ENCODE peak calls at places on chromosomes 1 and 21, in six cellular contexts. F, R, L, S, Y and E are unnamed samples.

GRCh38 chr1:65267291-65268087 is 41.9 kb upstream of the DNAJC6 start:
- DNase-seq in F (no peak), R (no peak), L (no peak), S (no peak), Y (no peak), E (no peak)

GRCh38 chr1:67175713-67176112 is 9.5 kb downstream of the IL23R start:
- DNase-seq in F (no peak), R (no peak), L (no peak), S (no peak), Y (no peak), E (no peak)

GRCh38 chr1:110048923-110049601 is 14.6 kb downstream of the STRIP1 start:
- DNase-seq in F (peak; percentile 44), R (no peak), L (no peak), S (no peak), Y (no peak), E (peak; percentile 80)

GRCh38 chr1:94709891-94710581 is 110.1 kb upstream of the SLC44A3 start:
- DNase-seq in F (no peak), R (no peak), L (no peak), S (no peak), Y (no peak), E (no peak)

GRCh38 chr1:165364432-165365133 is 8.1 kb upstream of the LMX1A start:
- DNase-seq in F (no peak), R (no peak), L (no peak), S (no peak), Y (peak; percentile 39), E (no peak)

GRCh38 chr1:212488436-212489283 is 55.9 kb downstream of the NENF start:
- DNase-seq in F (peak; percentile 62), R (no peak), L (peak; percentile 78), S (no peak), Y (no peak), E (no peak)

GRCh38 chr1:21801100-21801499 is 11.0 kb upstream of the LDLRAD2 start:
- DNase-seq in F (no peak), R (no peak), L (no peak), S (no peak), Y (no peak), E (no peak)

GRCh38 chr1:220887868-220888664 is 8.8 kb downstream of the HLX start:
- DNase-seq in F (no peak), R (no peak), L (no peak), S (no peak), Y (no peak), E (no peak)

GRCh38 chr1:247228133-247228532 is 27.7 kb upstream of the VN1R5 start:
- DNase-seq in F (no peak), R (no peak), L (no peak), S (no peak), Y (no peak), E (no peak)

GRCh38 chr1:13651279-13651678 is 48.7 kb upstream of the PRDM2 start:
- DNase-seq in F (no peak), R (no peak), L (no peak), S (no peak), Y (no peak), E (no peak)

GRCh38 chr1:110057963-110058518 is 12.4 kb downstream of the ALX3 start:
- DNase-seq in F (no peak), R (no peak), L (no peak), S (no peak), Y (no peak), E (no peak)

GRCh38 chr21:23478381-23478780 is 2128.9 kb downstream of the MRPL39 start:
- DNase-seq in F (no peak), R (no peak), L (no peak), S (no peak), Y (no peak), E (no peak)

GRCh38 chr1:210736681-210737080 is 397.3 kb downstream of the KCNH1 start:
- DNase-seq in F (no peak), R (no peak), L (no peak), S (no peak), Y (no peak), E (no peak)

GRCh38 chr21:40120944-40121575 is 253.8 kb downstream of the PCP4 start:
- DNase-seq in F (no peak), R (peak; percentile 9), L (no peak), S (no peak), Y (no peak), E (no peak)

GRCh38 chr1:60984066-60984799 is 98.1 kb upstream of the NFIA start:
- DNase-seq in F (peak; percentile 3), R (no peak), L (no peak), S (no peak), Y (peak; percentile 57), E (no peak)

GRCh38 chr1:160151303-160151702 is at the start of gene ATP1A4:
- DNase-seq in F (no peak), R (no peak), L (no peak), S (no peak), Y (no peak), E (no peak)

GRCh38 chr1:54559771-54560231 is 11.8 kb downstream of the ACOT11 start:
- DNase-seq in F (no peak), R (no peak), L (no peak), S (no peak), Y (peak; percentile 80), E (no peak)

GRCh38 chr1:180382326-180383115 is 119.9 kb downstream of the ACBD6 start:
- DNase-seq in F (no peak), R (no peak), L (no peak), S (no peak), Y (no peak), E (no peak)

GRCh38 chr1:59366352-59366751 is 69.5 kb downstream of the FGGY start:
- DNase-seq in F (no peak), R (no peak), L (no peak), S (no peak), Y (no peak), E (no peak)

GRCh38 chr1:237013608-237014007 is 9.4 kb upstream of the MT1HL1 start:
- DNase-seq in F (no peak), R (no peak), L (no peak), S (no peak), Y (no peak), E (no peak)

DNA sequence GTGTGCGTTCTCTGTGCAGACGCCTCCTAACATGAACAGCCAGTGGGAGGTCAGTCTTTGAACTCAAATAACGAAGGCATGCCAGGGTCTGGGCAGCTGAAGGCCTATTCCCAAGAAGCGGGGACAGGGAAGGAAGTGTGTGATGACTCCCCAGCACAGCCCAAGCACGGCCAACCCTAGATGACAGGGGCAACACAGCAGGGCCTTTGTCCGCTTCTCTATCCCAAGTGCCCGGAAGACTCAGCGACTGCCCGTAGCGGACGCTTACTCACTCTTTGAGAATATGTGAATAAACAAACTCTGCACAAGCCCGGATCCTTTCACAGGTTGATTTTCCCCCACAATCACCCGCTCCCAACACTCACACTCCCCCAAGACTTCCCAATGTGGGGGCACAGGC is 11.2 kb downstream of the C1orf198 start:
- DNase-seq in F (no peak), R (no peak), L (no peak), S (no peak), Y (no peak), E (no peak)
- H3K4me1 ChIP-seq in F (no peaks in the 10 kb centered on the region), R (peaks cover 36% of the 10 kb centered on the region), L (peaks cover 11% of the 10 kb centered on the region), S (no peaks in the 10 kb centered on the region), Y (peaks cover 90% of the 10 kb centered on the region), E (no peaks in the 10 kb centered on the region)

DNA sequence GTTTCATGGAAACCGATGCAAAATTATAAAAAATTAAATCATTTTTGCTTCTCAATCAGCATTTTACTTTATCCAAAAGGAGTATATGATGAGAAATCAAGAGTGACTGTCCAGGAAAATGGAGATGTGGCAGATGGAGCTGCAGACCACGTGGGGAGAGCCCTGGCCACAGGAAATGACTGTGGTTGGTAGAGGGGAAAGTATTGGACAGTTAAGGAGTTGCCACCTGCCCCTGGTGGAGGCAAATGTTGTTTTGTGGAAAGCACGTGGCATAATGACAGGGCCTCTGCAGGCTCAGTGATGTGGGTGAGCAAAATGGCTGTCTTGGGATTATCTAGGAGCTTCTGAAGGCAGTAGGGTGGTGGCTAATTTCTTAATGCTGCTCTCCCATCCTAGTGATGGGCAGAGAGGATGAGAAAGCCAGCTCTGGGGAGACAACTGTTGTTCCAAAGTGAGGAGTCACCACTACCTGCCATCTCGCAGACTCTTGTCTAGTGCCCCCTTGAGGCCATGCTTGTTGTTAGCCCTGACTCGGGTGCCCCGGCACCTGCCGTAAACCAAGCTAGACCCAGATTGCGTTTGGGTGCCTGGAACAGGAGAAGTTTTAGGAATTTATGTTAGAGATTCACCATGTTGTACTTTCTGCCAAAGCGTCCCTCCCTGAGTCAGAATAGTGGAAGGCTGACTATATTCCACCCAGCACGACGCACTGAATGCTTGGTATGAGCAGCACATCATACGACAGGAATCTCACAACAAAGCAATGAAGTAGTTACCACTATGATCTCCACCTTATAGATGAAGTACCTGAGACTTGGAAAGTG is 144.0 kb downstream of the ROR1 start:
- DNase-seq in F (no peak), R (no peak), L (no peak), S (no peak), Y (no peak), E (no peak)
- H3K4me1 ChIP-seq in F (peaks cover 21% of the 10 kb centered on the region), R (peaks cover 6% of the 10 kb centered on the region), L (peaks cover 12% of the 10 kb centered on the region), S (no peaks in the 10 kb centered on the region), Y (peaks cover 65% of the 10 kb centered on the region), E (no peaks in the 10 kb centered on the region)

DNA sequence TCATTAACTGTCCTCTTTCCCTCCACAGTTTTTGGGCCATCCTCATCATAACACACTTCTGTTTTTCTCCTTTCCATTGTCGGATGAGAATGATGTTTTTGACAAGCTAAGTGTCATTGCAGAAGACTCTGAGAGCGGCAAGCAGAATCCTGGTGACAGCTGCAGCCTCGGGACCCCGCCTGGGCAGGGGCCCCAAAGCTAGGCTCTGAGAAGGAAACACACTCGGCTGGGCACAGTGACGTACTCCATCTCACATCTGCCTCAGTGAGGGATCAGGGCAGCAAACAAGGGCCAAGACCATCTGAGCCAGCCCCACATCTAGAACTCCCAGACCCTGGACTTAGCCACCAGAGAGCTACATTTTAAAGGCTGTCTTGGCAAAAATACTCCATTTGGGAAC is 28.6 kb upstream of the IFNAR1 start:
- DNase-seq in F (no peak), R (no peak), L (no peak), S (no peak), Y (no peak), E (peak; percentile 71)
- H3K4me1 ChIP-seq in F (peaks cover 14% of the 10 kb centered on the region), R (no peaks in the 10 kb centered on the region), L (peaks cover 6% of the 10 kb centered on the region), S (peaks cover 46% of the 10 kb centered on the region), Y (peaks cover 45% of the 10 kb centered on the region), E (no peaks in the 10 kb centered on the region)

GRCh38 chr1:241603626-241604337 is 36.4 kb downstream of the CHML start:
- DNase-seq in F (no peak), R (no peak), L (no peak), S (no peak), Y (no peak), E (no peak)

GRCh38 chr1:241608379-241609033 is 31.7 kb downstream of the CHML start:
- DNase-seq in F (no peak), R (no peak), L (no peak), S (no peak), Y (no peak), E (no peak)

GRCh38 chr1:241606544-241606943 is 33.6 kb downstream of the CHML start:
- DNase-seq in F (no peak), R (no peak), L (no peak), S (no peak), Y (no peak), E (no peak)

GRCh38 chr1:241607497-241607896 is 32.7 kb downstream of the CHML start:
- DNase-seq in F (no peak), R (no peak), L (no peak), S (no peak), Y (no peak), E (no peak)

GRCh38 chr1:241605146-241605805 is 34.9 kb downstream of the CHML start:
- DNase-seq in F (no peak), R (no peak), L (no peak), S (no peak), Y (no peak), E (no peak)
- H3K4me1 ChIP-seq in F (peaks cover 5% of the 10 kb centered on the region), R (no peaks in the 10 kb centered on the region), L (peaks cover 3% of the 10 kb centered on the region), S (no peaks in the 10 kb centered on the region), Y (peaks cover 6% of the 10 kb centered on the region), E (no peaks in the 10 kb centered on the region)